ENCODE peak calls at places on chromosomes 16 and 17, in four cellular contexts. Y is prostate gland, S is right atrium auricular region, A is cardiac muscle cell. F is an unnamed sample.

GRCh38 chr16:20327444-20328041 is at the start of gene GP2:
- DNase-seq in Y (peak), S (no peak), A (no peak), F (no peak)

GRCh38 chr17:7951143-7951792 is 19.3 kb downstream of the CNTROB start:
- DNase-seq in Y (no peak), S (no peak), A (no peak), F (no peak)

GRCh38 chr16:23485841-23486240 is 24.5 kb downstream of the GGA2 start:
- DNase-seq in Y (no peak), S (no peak), A (no peak), F (no peak)

GRCh38 chr16:17467923-17468540 is 2.7 kb downstream of the XYLT1 start:
- DNase-seq in Y (peak), S (peak), A (peak), F (peak)

GRCh38 chr17:28986714-28987367 is 19.0 kb downstream of the SEZ6 start:
- DNase-seq in Y (no peak), S (no peak), A (no peak), F (no peak)

GRCh38 chr17:79837888-79838540 is 1.2 kb downstream of the CBX4 start:
- DNase-seq in Y (no peak), S (no peak), A (no peak), F (peak)

GRCh38 chr17:34980681-34981537 is 597 bp downstream of the LIG3 start:
- DNase-seq in Y (peak), S (peak), A (peak), F (peak)

GRCh38 chr17:36008998-36009665 is 7.8 kb upstream of the CCL15 start:
- DNase-seq in Y (no peak), S (no peak), A (no peak), F (no peak)

GRCh38 chr16:57107324-57107922 is 15.0 kb downstream of the CPNE2 start:
- DNase-seq in Y (no peak), S (no peak), A (no peak), F (no peak)

GRCh38 chr16:23072769-23073549 is 76.3 kb downstream of the USP31 start:
- DNase-seq in Y (no peak), S (no peak), A (no peak), F (no peak)

GRCh38 chr17:37084375-37084774 is 135.6 kb downstream of the AATF start:
- DNase-seq in Y (no peak), S (no peak), A (no peak), F (no peak)

GRCh38 chr17:48064638-48065037 is 16.5 kb downstream of the NFE2L1 start:
- DNase-seq in Y (no peak), S (no peak), A (no peak), F (no peak)

GRCh38 chr16:14015461-14015860 is 55.7 kb upstream of the MRTFB start:
- DNase-seq in Y (no peak), S (no peak), A (no peak), F (no peak)

GRCh38 chr16:14013571-14014283 is 57.4 kb upstream of the MRTFB start:
- DNase-seq in Y (no peak), S (no peak), A (peak), F (no peak)

GRCh38 chr16:14015948-14016347 is 55.2 kb upstream of the MRTFB start:
- DNase-seq in Y (no peak), S (peak), A (no peak), F (no peak)

GRCh38 chr16:14014284-14014625 is 56.9 kb upstream of the MRTFB start:
- DNase-seq in Y (no peak), S (no peak), A (no peak), F (no peak)

GRCh38 chr16:14015017-14015416 is 56.1 kb upstream of the MRTFB start:
- DNase-seq in Y (no peak), S (no peak), A (no peak), F (no peak)
- H3K27ac ChIP-seq in Y (peak), S (peak), A (peak), F (peak)

DNA sequence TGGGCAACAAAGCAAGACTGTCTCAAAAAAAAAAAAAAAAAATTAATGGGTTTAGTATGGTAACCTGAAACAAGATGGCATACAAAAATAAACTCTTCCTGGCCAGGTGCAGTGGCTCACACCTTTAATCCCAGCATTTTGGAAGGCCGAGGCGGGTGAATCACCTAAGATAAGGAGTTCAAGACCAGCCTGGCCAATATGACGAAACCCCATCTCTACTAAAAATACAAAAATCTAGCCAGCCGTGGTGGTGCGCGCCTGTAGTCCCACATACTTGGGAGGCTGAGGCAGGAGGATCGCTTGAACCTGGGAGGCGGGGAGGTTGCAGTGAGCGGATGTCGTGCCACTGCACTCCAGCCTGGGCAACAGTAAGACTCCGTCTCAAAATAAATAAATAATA is 55.7 kb downstream of the PAFAH1B1 start:
- DNase-seq in Y (no peak), S (no peak), A (no peak), F (no peak)
- H3K27ac ChIP-seq in Y (no peak), S (no peak), A (no peak), F (no peak)

GRCh38 chr16:48914070-48914469 is 304.1 kb upstream of the N4BP1 start:
- DNase-seq in Y (no peak), S (no peak), A (no peak), F (no peak)

GRCh38 chr16:48918520-48919258 is 308.7 kb upstream of the N4BP1 start:
- DNase-seq in Y (no peak), S (no peak), A (no peak), F (no peak)

GRCh38 chr16:48916566-48916965 is 306.6 kb upstream of the N4BP1 start:
- DNase-seq in Y (no peak), S (no peak), A (no peak), F (no peak)

GRCh38 chr16:48919791-48920190 is 309.8 kb upstream of the N4BP1 start:
- DNase-seq in Y (no peak), S (no peak), A (no peak), F (no peak)
- H3K27ac ChIP-seq in Y (no peak), S (no peak), A (no peak), F (no peak)

GRCh38 chr17:933168-934083 is 46.1 kb downstream of the NXN start:
- DNase-seq in Y (peak), S (no peak), A (peak), F (no peak)
- H3K27ac ChIP-seq in Y (peak), S (peak), A (peak), F (peak)

GRCh38 chr17:17523001-17523713 is 27.0 kb upstream of the RASD1 start:
- DNase-seq in Y (no peak), S (no peak), A (no peak), F (no peak)
- H3K27ac ChIP-seq in Y (no peak), S (no peak), A (peak), F (no peak)

GRCh38 chr17:45296833-45297124 is 20.0 kb downstream of the MAP3K14 start:
- DNase-seq in Y (peak), S (no peak), A (no peak), F (no peak)
- H3K27ac ChIP-seq in Y (peak), S (peak), A (no peak), F (peak)

F was measured in caudate nucleus.